ENCODE peak calls at places on chromosomes 5 and 9, in four cellular contexts. T, P, C and E are unnamed samples.

GRCh38 chr5:169804861-169805260 is 167.8 kb downstream of the DOCK2 start:
- DNase-seq in T (peak), P (no peak), C (no peak), E (no peak)

GRCh38 chr5:36457511-36458260 is 148.7 kb upstream of the SLC1A3 start:
- DNase-seq in P (no peak), C (no peak), T (no peak), E (no peak)

GRCh38 chr5:173925449-173926071 is 37.4 kb downstream of the CPEB4 start:
- DNase-seq in T (peak), P (no peak), C (no peak), E (peak)

GRCh38 chr9:127567119-127567897 is 44.8 kb upstream of the STXBP1 start:
- DNase-seq in T (peak), P (no peak), C (no peak), E (peak)

GRCh38 chr5:55850839-55851674 is at the start of gene IL31RA:
- DNase-seq in T (peak), P (no peak), C (no peak), E (no peak)

GRCh38 chr5:143491644-143492043 is 88.2 kb upstream of the NR3C1 start:
- DNase-seq in P (no peak), T (no peak), C (no peak), E (no peak)

GRCh38 chr9:128383007-128383753 is 12.0 kb downstream of the URM1 start:
- DNase-seq in P (peak), C (peak), T (no peak), E (no peak)

GRCh38 chr5:65861830-65862241 is 64.5 kb upstream of the ERBIN start:
- DNase-seq in P (no peak), C (no peak), T (peak), E (peak)

GRCh38 chr5:171946382-171946781 is 60.1 kb downstream of the FBXW11 start:
- DNase-seq in P (no peak), T (no peak), C (no peak), E (peak)

GRCh38 chr5:33558489-33558888 is 117.7 kb downstream of the TARS1 start:
- DNase-seq in P (no peak), T (no peak), C (no peak), E (no peak)

GRCh38 chr5:67187318-67187717 is 9.3 kb downstream of the CD180 start:
- DNase-seq in T (no peak), P (no peak), C (no peak), E (no peak)

GRCh38 chr9:104503963-104504362 is at the start of gene OR13F1:
- DNase-seq in T (no peak), C (no peak), P (no peak), E (no peak)

GRCh38 chr9:133112361-133113026 is 8.5 kb downstream of the RALGDS start:
- DNase-seq in C (no peak), P (no peak), T (no peak), E (no peak)

GRCh38 chr9:124869986-124870560 is 8.1 kb downstream of the ARPC5L start:
- DNase-seq in P (no peak), T (peak), C (no peak), E (no peak)

GRCh38 chr5:151164687-151165392 is 7.3 kb upstream of the ANXA6 start:
- DNase-seq in P (peak), T (peak), C (peak), E (peak)

GRCh38 chr9:111915425-111915758 is 18.8 kb downstream of the UGCG start:
- DNase-seq in P (no peak), C (no peak), T (no peak), E (no peak)

GRCh38 chr5:153456993-153457392 is 33.5 kb upstream of the GRIA1 start:
- DNase-seq in T (no peak), C (no peak), P (no peak), E (no peak)

GRCh38 chr9:129998491-129999122 is 44.4 kb downstream of the FNBP1 start:
- DNase-seq in C (no peak), P (no peak), T (no peak), E (no peak)

GRCh38 chr5:84494453-84494852 is 109.8 kb upstream of the EDIL3 start:
- DNase-seq in T (peak), P (no peak), C (no peak), E (no peak)
- H4K5ac ChIP-seq in T (no peak), P (no peak), C (no peak), E (no peak)

DNA sequence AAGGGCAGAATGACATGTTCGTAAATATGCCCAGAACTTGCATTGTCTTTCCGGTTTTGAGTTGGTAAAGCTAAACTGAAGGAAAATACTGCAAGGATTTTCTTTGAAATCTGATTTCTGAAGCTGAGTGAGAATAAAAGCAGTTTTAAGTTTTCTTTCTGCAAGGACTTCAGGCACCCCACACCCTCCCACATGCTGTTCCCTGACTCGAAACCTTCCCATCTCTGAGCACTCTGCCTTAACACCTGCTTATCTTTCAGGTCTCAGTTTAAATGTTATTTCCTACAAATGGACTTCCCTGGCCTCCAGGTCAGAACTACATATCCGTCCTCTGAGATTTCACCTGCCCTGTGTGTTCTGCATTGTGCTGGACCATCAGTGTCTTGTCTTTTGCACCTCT is 93.8 kb downstream of the KLHL3 start:
- DNase-seq in P (no peak), T (no peak), C (no peak), E (no peak)
- H4K5ac ChIP-seq in P (no peak), T (no peak), C (no peak), E (no peak)

GRCh38 chr5:39476466-39477215 is 51.9 kb upstream of the DAB2 start:
- DNase-seq in P (no peak), C (no peak), T (peak), E (peak)

GRCh38 chr5:39479537-39479936 is 54.8 kb upstream of the DAB2 start:
- DNase-seq in P (no peak), C (no peak), T (no peak), E (no peak)

GRCh38 chr5:39475055-39475454 is 50.3 kb upstream of the DAB2 start:
- DNase-seq in C (no peak), P (no peak), T (no peak), E (no peak)

GRCh38 chr5:39482098-39482497 is 57.3 kb upstream of the DAB2 start:
- DNase-seq in P (no peak), T (no peak), C (no peak), E (no peak)

GRCh38 chr5:39478851-39479250 is 54.1 kb upstream of the DAB2 start:
- DNase-seq in P (no peak), T (peak), C (no peak), E (no peak)
- H4K5ac ChIP-seq in P (no peak), T (no peak), C (no peak), E (no peak)

DNA sequence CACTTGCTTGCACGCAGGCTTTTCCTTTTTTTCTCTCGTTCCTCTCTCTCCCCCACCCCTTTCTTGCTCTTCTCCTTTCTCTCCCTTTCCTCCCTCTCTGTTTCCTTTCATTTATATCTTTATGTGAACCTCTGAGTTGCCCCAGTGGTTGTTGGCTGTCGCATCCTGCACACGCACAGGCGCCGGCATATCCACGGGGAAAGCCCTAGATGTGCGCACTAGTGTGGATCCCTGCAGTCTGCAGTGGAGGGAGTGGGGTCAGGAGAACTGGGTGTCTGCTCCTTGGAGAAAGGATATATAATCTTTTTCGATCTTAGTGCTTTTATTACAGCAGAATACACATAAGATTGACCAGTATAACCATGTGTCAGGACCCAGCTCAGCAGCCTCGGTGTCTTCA is 223.5 kb downstream of the FANCC start:
- DNase-seq in C (no peak), P (no peak), T (no peak), E (no peak)
- H4K5ac ChIP-seq in C (no peak), P (no peak), T (no peak), E (no peak)

GRCh38 chr9:131609116-131609830 is 64.0 kb downstream of the PRRT1B start:
- DNase-seq in T (peak), P (no peak), C (no peak), E (peak)
- H4K5ac ChIP-seq in T (peak), P (peak), C (no peak), E (no peak)

GRCh38 chr9:103444157-103444556 is 449.0 kb downstream of the CYLC2 start:
- DNase-seq in T (no peak), P (no peak), C (no peak), E (no peak)
- H4K5ac ChIP-seq in T (no peak), P (no peak), C (no peak), E (no peak)

DNA sequence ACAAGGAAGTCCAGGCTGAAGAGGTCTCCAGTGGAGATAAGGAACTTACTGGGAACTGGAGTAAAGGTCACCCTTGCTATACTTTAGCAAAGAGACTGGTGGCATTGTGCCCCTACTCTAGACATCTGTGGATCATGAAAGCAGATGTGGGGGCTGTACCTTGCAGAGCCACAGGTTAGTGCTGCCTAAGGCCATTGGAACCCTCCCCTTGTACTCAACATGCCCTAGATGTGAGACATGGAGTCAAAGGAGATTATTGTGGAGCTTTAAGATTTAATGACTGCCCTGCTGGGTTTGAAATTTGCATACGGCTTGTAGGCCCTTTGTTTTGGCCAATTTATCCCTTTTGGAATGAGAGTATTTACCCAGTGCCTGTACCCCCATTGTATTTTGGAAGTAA is 397.3 kb upstream of the GRIN3A start:
- DNase-seq in C (no peak), P (no peak), T (no peak), E (peak)
- H4K5ac ChIP-seq in C (no peak), P (no peak), T (no peak), E (no peak)

GRCh38 chr9:109483771-109484442 is 14.2 kb downstream of the PTPN3 start:
- DNase-seq in T (no peak), P (no peak), C (no peak), E (no peak)
- H4K5ac ChIP-seq in T (no peak), P (no peak), C (no peak), E (no peak)

GRCh38 chr9:98765276-98765675 is 31.1 kb downstream of the ANKS6 start:
- DNase-seq in P (no peak), C (no peak), T (no peak), E (no peak)

GRCh38 chr9:98768344-98768743 is 28.0 kb downstream of the ANKS6 start:
- DNase-seq in C (peak), P (no peak), T (no peak), E (no peak)

GRCh38 chr9:98767196-98767595 is 29.2 kb downstream of the ANKS6 start:
- DNase-seq in P (no peak), C (no peak), T (no peak), E (no peak)

GRCh38 chr9:98767915-98768314 is 28.4 kb downstream of the ANKS6 start:
- DNase-seq in C (no peak), T (no peak), P (no peak), E (no peak)

GRCh38 chr9:98766548-98766947 is 29.8 kb downstream of the ANKS6 start:
- DNase-seq in T (no peak), C (no peak), P (no peak), E (no peak)
- H4K5ac ChIP-seq in T (no peak), C (no peak), P (no peak), E (no peak)